ENCODE peak calls at places on chromosomes 1 and 21, in six cellular contexts. One of them, this sample, is unnamed.

GRCh38 chr1:36142121-36142520 is 7.2 kb downstream of the TRAPPC3 start:
- DNase-seq in CD8-positive, alpha-beta T cell: no peak
- DNase-seq in tibial nerve: no peak
- DNase-seq in pancreas: no peak
- DNase-seq in heart left ventricle: no peak
- DNase-seq in psoas muscle: no peak
- DNase-seq in this sample: no peak

GRCh38 chr1:75765697-75766355 is 20.2 kb upstream of the RABGGTB start:
- DNase-seq in tibial nerve: no peak
- DNase-seq in heart left ventricle: no peak
- DNase-seq in pancreas: no peak
- DNase-seq in psoas muscle: no peak
- DNase-seq in CD8-positive, alpha-beta T cell: no peak
- DNase-seq in this sample: no peak

GRCh38 chr1:74733616-74734484 is 898 bp downstream of the TYW3 start:
- DNase-seq in CD8-positive, alpha-beta T cell: peak; percentile 10
- DNase-seq in psoas muscle: no peak
- DNase-seq in pancreas: peak; percentile 7
- DNase-seq in tibial nerve: peak; percentile 53
- DNase-seq in heart left ventricle: no peak
- DNase-seq in this sample: peak; percentile 57

GRCh38 chr1:232463226-232463625 is 166.7 kb downstream of the SIPA1L2 start:
- DNase-seq in tibial nerve: no peak
- DNase-seq in pancreas: no peak
- DNase-seq in CD8-positive, alpha-beta T cell: no peak
- DNase-seq in psoas muscle: no peak
- DNase-seq in heart left ventricle: no peak
- DNase-seq in this sample: no peak

GRCh38 chr1:182484531-182485257 is 34.7 kb downstream of the RGSL1 start:
- DNase-seq in pancreas: no peak
- DNase-seq in tibial nerve: no peak
- DNase-seq in CD8-positive, alpha-beta T cell: no peak
- DNase-seq in psoas muscle: no peak
- DNase-seq in heart left ventricle: no peak
- DNase-seq in this sample: peak; percentile 84

GRCh38 chr1:48917901-48918603 is 141.4 kb upstream of the BEND5 start:
- DNase-seq in psoas muscle: peak; percentile 10
- DNase-seq in pancreas: no peak
- DNase-seq in CD8-positive, alpha-beta T cell: no peak
- DNase-seq in tibial nerve: no peak
- DNase-seq in heart left ventricle: no peak
- DNase-seq in this sample: no peak

GRCh38 chr1:37135032-37135431 is 100.7 kb upstream of the GRIK3 start:
- DNase-seq in pancreas: no peak
- DNase-seq in CD8-positive, alpha-beta T cell: no peak
- DNase-seq in heart left ventricle: no peak
- DNase-seq in tibial nerve: no peak
- DNase-seq in psoas muscle: no peak
- DNase-seq in this sample: no peak

GRCh38 chr1:31818204-31818603 is 2.4 kb upstream of the SPOCD1 start:
- DNase-seq in psoas muscle: no peak
- DNase-seq in CD8-positive, alpha-beta T cell: no peak
- DNase-seq in heart left ventricle: no peak
- DNase-seq in tibial nerve: no peak
- DNase-seq in pancreas: no peak
- DNase-seq in this sample: no peak

GRCh38 chr21:40047211-40047610 is 180.0 kb downstream of the PCP4 start:
- DNase-seq in heart left ventricle: no peak
- DNase-seq in pancreas: no peak
- DNase-seq in CD8-positive, alpha-beta T cell: no peak
- DNase-seq in tibial nerve: no peak
- DNase-seq in psoas muscle: no peak
- DNase-seq in this sample: no peak

GRCh38 chr1:119000371-119001180 is 12.4 kb upstream of the TBX15 start:
- DNase-seq in heart left ventricle: no peak
- DNase-seq in pancreas: no peak
- DNase-seq in CD8-positive, alpha-beta T cell: no peak
- DNase-seq in tibial nerve: no peak
- DNase-seq in psoas muscle: no peak
- DNase-seq in this sample: no peak

GRCh38 chr1:109884242-109884891 is 26.3 kb upstream of the CSF1 start:
- DNase-seq in heart left ventricle: no peak
- DNase-seq in psoas muscle: no peak
- DNase-seq in pancreas: no peak
- DNase-seq in tibial nerve: no peak
- DNase-seq in CD8-positive, alpha-beta T cell: no peak
- DNase-seq in this sample: no peak

GRCh38 chr1:84782311-84782771 is 92.1 kb upstream of the SSX2IP start:
- DNase-seq in tibial nerve: peak; percentile 50
- DNase-seq in psoas muscle: peak; percentile 54
- DNase-seq in CD8-positive, alpha-beta T cell: peak; percentile 70
- DNase-seq in heart left ventricle: peak; percentile 63
- DNase-seq in pancreas: peak; percentile 52
- DNase-seq in this sample: peak; percentile 60

GRCh38 chr1:41740630-41741239 is 178.0 kb downstream of the HIVEP3 start:
- DNase-seq in heart left ventricle: no peak
- DNase-seq in pancreas: no peak
- DNase-seq in psoas muscle: no peak
- DNase-seq in tibial nerve: no peak
- DNase-seq in CD8-positive, alpha-beta T cell: no peak
- DNase-seq in this sample: no peak

GRCh38 chr1:67019600-67020136 is 34.3 kb downstream of the SLC35D1 start:
- DNase-seq in heart left ventricle: no peak
- DNase-seq in CD8-positive, alpha-beta T cell: no peak
- DNase-seq in tibial nerve: no peak
- DNase-seq in psoas muscle: no peak
- DNase-seq in pancreas: no peak
- DNase-seq in this sample: no peak

GRCh38 chr1:17545354-17545753 is 5.9 kb downstream of the ARHGEF10L start:
- DNase-seq in tibial nerve: no peak
- DNase-seq in psoas muscle: no peak
- DNase-seq in pancreas: no peak
- DNase-seq in CD8-positive, alpha-beta T cell: no peak
- DNase-seq in heart left ventricle: no peak
- DNase-seq in this sample: no peak

GRCh38 chr1:230456478-230456877 is 30.3 kb upstream of the PGBD5 start:
- DNase-seq in psoas muscle: no peak
- DNase-seq in tibial nerve: no peak
- DNase-seq in heart left ventricle: no peak
- DNase-seq in CD8-positive, alpha-beta T cell: no peak
- DNase-seq in pancreas: no peak
- DNase-seq in this sample: no peak

GRCh38 chr1:26702680-26703038 is 6.8 kb downstream of the ARID1A start:
- DNase-seq in pancreas: no peak
- DNase-seq in heart left ventricle: no peak
- DNase-seq in tibial nerve: no peak
- DNase-seq in CD8-positive, alpha-beta T cell: no peak
- DNase-seq in psoas muscle: no peak
- DNase-seq in this sample: no peak

GRCh38 chr1:54018635-54019034 is 649 bp upstream of the LDLRAD1 start:
- DNase-seq in psoas muscle: no peak
- DNase-seq in tibial nerve: no peak
- DNase-seq in heart left ventricle: no peak
- DNase-seq in CD8-positive, alpha-beta T cell: no peak
- DNase-seq in pancreas: no peak
- DNase-seq in this sample: no peak

GRCh38 chr21:43775795-43776430 is at the start of gene CSTB:
- DNase-seq in heart left ventricle: peak; percentile 91
- DNase-seq in tibial nerve: peak; percentile 88
- DNase-seq in psoas muscle: peak; percentile 88
- DNase-seq in pancreas: peak; percentile 69
- DNase-seq in CD8-positive, alpha-beta T cell: peak; percentile 68
- DNase-seq in this sample: peak; percentile 85

GRCh38 chr1:164602142-164602429 is 43.1 kb downstream of the PBX1 start:
- DNase-seq in heart left ventricle: no peak
- DNase-seq in CD8-positive, alpha-beta T cell: no peak
- DNase-seq in tibial nerve: no peak
- DNase-seq in pancreas: peak; percentile 88
- DNase-seq in psoas muscle: no peak
- DNase-seq in this sample: no peak

GRCh38 chr1:2110191-2110737 is 60.1 kb downstream of the PRKCZ start:
- DNase-seq in psoas muscle: peak; percentile 4
- DNase-seq in heart left ventricle: peak; percentile 17
- DNase-seq in pancreas: no peak
- DNase-seq in tibial nerve: no peak
- DNase-seq in CD8-positive, alpha-beta T cell: no peak
- DNase-seq in this sample: no peak

GRCh38 chr1:9809122-9809521 is 14.6 kb downstream of the CLSTN1 start:
- DNase-seq in psoas muscle: no peak
- DNase-seq in tibial nerve: no peak
- DNase-seq in heart left ventricle: no peak
- DNase-seq in CD8-positive, alpha-beta T cell: no peak
- DNase-seq in pancreas: no peak
- DNase-seq in this sample: no peak

GRCh38 chr1:9815150-9815549 is 8.6 kb downstream of the CLSTN1 start:
- DNase-seq in tibial nerve: no peak
- DNase-seq in pancreas: no peak
- DNase-seq in psoas muscle: no peak
- DNase-seq in heart left ventricle: no peak
- DNase-seq in CD8-positive, alpha-beta T cell: no peak
- DNase-seq in this sample: no peak

GRCh38 chr1:9808459-9808858 is 15.3 kb downstream of the CLSTN1 start:
- DNase-seq in CD8-positive, alpha-beta T cell: no peak
- DNase-seq in heart left ventricle: no peak
- DNase-seq in tibial nerve: no peak
- DNase-seq in pancreas: peak; percentile 44
- DNase-seq in psoas muscle: no peak
- DNase-seq in this sample: no peak

GRCh38 chr1:9814619-9815018 is 9.1 kb downstream of the CLSTN1 start:
- DNase-seq in pancreas: no peak
- DNase-seq in heart left ventricle: no peak
- DNase-seq in tibial nerve: no peak
- DNase-seq in CD8-positive, alpha-beta T cell: no peak
- DNase-seq in psoas muscle: no peak
- DNase-seq in this sample: no peak

GRCh38 chr1:9811239-9811966 is 12.4 kb downstream of the CLSTN1 start:
- DNase-seq in tibial nerve: no peak
- DNase-seq in heart left ventricle: no peak
- DNase-seq in pancreas: no peak
- DNase-seq in CD8-positive, alpha-beta T cell: no peak
- DNase-seq in psoas muscle: no peak
- DNase-seq in this sample: no peak
- H3K27ac ChIP-seq in tibial nerve: no peak overlapping the region
- H3K27ac ChIP-seq in heart left ventricle: no peak overlapping the region
- H3K27ac ChIP-seq in pancreas: peak overlapping the region; percentile 9
- H3K27ac ChIP-seq in CD8-positive, alpha-beta T cell: no peak overlapping the region
- H3K27ac ChIP-seq in psoas muscle: no peak overlapping the region
- H3K27ac ChIP-seq in this sample: no peak overlapping the region

GRCh38 chr1:24517898-24518297 is 15.3 kb downstream of the RCAN3 start:
- DNase-seq in CD8-positive, alpha-beta T cell: no peak
- DNase-seq in pancreas: no peak
- DNase-seq in heart left ventricle: no peak
- DNase-seq in tibial nerve: no peak
- DNase-seq in psoas muscle: no peak
- DNase-seq in this sample: no peak

GRCh38 chr1:24514946-24515345 is 12.3 kb downstream of the RCAN3 start:
- DNase-seq in pancreas: no peak
- DNase-seq in heart left ventricle: no peak
- DNase-seq in psoas muscle: no peak
- DNase-seq in CD8-positive, alpha-beta T cell: no peak
- DNase-seq in tibial nerve: no peak
- DNase-seq in this sample: no peak

GRCh38 chr1:24513691-24514090 is 11.1 kb downstream of the RCAN3 start:
- DNase-seq in psoas muscle: no peak
- DNase-seq in pancreas: no peak
- DNase-seq in tibial nerve: no peak
- DNase-seq in CD8-positive, alpha-beta T cell: no peak
- DNase-seq in heart left ventricle: no peak
- DNase-seq in this sample: no peak

GRCh38 chr1:24516506-24516905 is 13.9 kb downstream of the RCAN3 start:
- DNase-seq in tibial nerve: no peak
- DNase-seq in heart left ventricle: no peak
- DNase-seq in pancreas: no peak
- DNase-seq in CD8-positive, alpha-beta T cell: no peak
- DNase-seq in psoas muscle: no peak
- DNase-seq in this sample: no peak
- H3K4me1 ChIP-seq in tibial nerve: no peaks in the 10 kb centered on the region
- H3K4me1 ChIP-seq in heart left ventricle: no peaks in the 10 kb centered on the region
- H3K4me1 ChIP-seq in pancreas: no peaks in the 10 kb centered on the region
- H3K4me1 ChIP-seq in CD8-positive, alpha-beta T cell: peaks cover 60% of the 10 kb centered on the region
- H3K4me1 ChIP-seq in psoas muscle: no peaks in the 10 kb centered on the region
- H3K4me1 ChIP-seq in this sample: no peaks in the 10 kb centered on the region

GRCh38 chr1:234994411-234995295 is 134.0 kb downstream of the TOMM20 start:
- DNase-seq in CD8-positive, alpha-beta T cell: no peak
- DNase-seq in psoas muscle: no peak
- DNase-seq in heart left ventricle: no peak
- DNase-seq in pancreas: no peak
- DNase-seq in tibial nerve: no peak
- DNase-seq in this sample: no peak

GRCh38 chr1:234997201-234998173 is 131.2 kb downstream of the TOMM20 start:
- DNase-seq in heart left ventricle: peak; percentile 99
- DNase-seq in tibial nerve: peak; percentile 98
- DNase-seq in CD8-positive, alpha-beta T cell: no peak
- DNase-seq in pancreas: peak; percentile 82
- DNase-seq in psoas muscle: peak; percentile 100
- DNase-seq in this sample: no peak

GRCh38 chr1:234999513-234999940 is 129.1 kb downstream of the TOMM20 start:
- DNase-seq in CD8-positive, alpha-beta T cell: no peak
- DNase-seq in heart left ventricle: no peak
- DNase-seq in tibial nerve: no peak
- DNase-seq in psoas muscle: no peak
- DNase-seq in pancreas: no peak
- DNase-seq in this sample: no peak

GRCh38 chr1:234996245-234996757 is 132.3 kb downstream of the TOMM20 start:
- DNase-seq in pancreas: no peak
- DNase-seq in CD8-positive, alpha-beta T cell: no peak
- DNase-seq in heart left ventricle: no peak
- DNase-seq in psoas muscle: no peak
- DNase-seq in tibial nerve: no peak
- DNase-seq in this sample: no peak

DNA sequence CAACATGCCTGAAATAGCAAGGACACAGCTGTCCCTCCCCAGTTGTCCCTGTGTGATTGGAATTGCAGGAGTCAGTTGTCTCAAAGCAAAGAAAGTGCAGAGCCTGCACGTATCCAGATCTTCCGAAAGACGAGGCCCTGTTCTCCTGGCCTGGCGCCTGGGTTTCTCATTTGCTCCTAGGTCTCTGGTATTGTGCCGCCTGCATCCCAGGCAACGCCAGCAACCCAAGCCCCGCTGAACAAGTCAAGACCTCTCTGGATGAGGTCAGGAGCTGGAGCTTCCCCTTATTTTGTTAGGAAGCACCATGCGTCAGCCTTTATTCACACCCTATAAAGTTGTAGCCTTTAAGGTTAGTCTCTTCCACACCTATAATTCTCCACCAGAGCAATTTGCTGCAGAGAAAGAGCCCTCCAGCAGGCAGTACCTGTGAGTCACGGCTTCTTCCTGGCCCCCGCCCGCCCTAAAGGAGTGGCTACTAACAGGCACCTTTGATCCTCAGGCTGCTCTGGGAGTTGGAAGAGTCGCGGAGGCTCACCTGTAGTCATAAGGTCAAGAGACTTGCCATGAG is 130.4 kb downstream of the TOMM20 start:
- DNase-seq in psoas muscle: peak; percentile 76
- DNase-seq in tibial nerve: no peak
- DNase-seq in heart left ventricle: peak; percentile 79
- DNase-seq in pancreas: no peak
- DNase-seq in CD8-positive, alpha-beta T cell: no peak
- DNase-seq in this sample: no peak
- H3K27ac ChIP-seq in psoas muscle: peak overlapping the region; percentile 98
- H3K27ac ChIP-seq in tibial nerve: peak overlapping the region; percentile 88
- H3K27ac ChIP-seq in heart left ventricle: peak overlapping the region; percentile 89
- H3K27ac ChIP-seq in pancreas: peak overlapping the region; percentile 82
- H3K27ac ChIP-seq in CD8-positive, alpha-beta T cell: no peak overlapping the region
- H3K27ac ChIP-seq in this sample: no peak overlapping the region

GRCh38 chr21:45141507-45141906 is 67.1 kb downstream of the ADARB1 start:
- DNase-seq in psoas muscle: no peak
- DNase-seq in heart left ventricle: no peak
- DNase-seq in pancreas: no peak
- DNase-seq in tibial nerve: no peak
- DNase-seq in CD8-positive, alpha-beta T cell: no peak
- DNase-seq in this sample: no peak
- H3K4me1 ChIP-seq in psoas muscle: peaks cover 25% of the 10 kb centered on the region
- H3K4me1 ChIP-seq in heart left ventricle: no peaks in the 10 kb centered on the region
- H3K4me1 ChIP-seq in pancreas: no peaks in the 10 kb centered on the region
- H3K4me1 ChIP-seq in tibial nerve: no peaks in the 10 kb centered on the region
- H3K4me1 ChIP-seq in CD8-positive, alpha-beta T cell: no peaks in the 10 kb centered on the region
- H3K4me1 ChIP-seq in this sample: no peaks in the 10 kb centered on the region